ENCODE peak calls at places on chromosomes 16 and 17, in six cellular contexts. H is AG10803; Q is BJ; P is prostate gland; C is effector memory CD4-positive, alpha-beta T cell; L is hepatocyte. F is an unnamed sample.

GRCh38 chr17:51427259-51428255 is 167.2 kb downstream of the UTP18 start:
- DNase-seq in C (peak), Q (no peak), H (no peak), L (no peak), P (no peak), F (no peak)

GRCh38 chr16:74503412-74503811 is 82.1 kb upstream of the CLEC18B start:
- DNase-seq in L (no peak), H (no peak), Q (no peak), P (no peak), C (no peak), F (no peak)

GRCh38 chr16:23840310-23840709 is 4.5 kb downstream of the PRKCB start:
- DNase-seq in C (no peak), L (no peak), P (no peak), H (no peak), Q (no peak), F (no peak)

GRCh38 chr17:13626703-13627102 is 25.0 kb upstream of the HS3ST3A1 start:
- DNase-seq in H (peak), L (no peak), Q (peak), P (no peak), C (no peak), F (peak)

GRCh38 chr16:15486661-15487060 is 52.3 kb downstream of the BMERB1 start:
- DNase-seq in L (no peak), C (no peak), Q (no peak), P (no peak), H (no peak), F (no peak)

GRCh38 chr17:5619088-5619740 is 34.9 kb upstream of the NLRP1 start:
- DNase-seq in H (no peak), L (no peak), Q (no peak), C (no peak), P (no peak), F (no peak)

GRCh38 chr16:21156767-21157467 is 1.6 kb upstream of the LDAF1 start:
- DNase-seq in Q (no peak), H (peak), C (no peak), P (peak), L (peak), F (no peak)

GRCh38 chr17:80168371-80168770 is 1.5 kb upstream of the CARD14 start:
- DNase-seq in P (no peak), L (peak), C (no peak), H (no peak), Q (no peak), F (no peak)

GRCh38 chr17:82898976-82899514 is 59.2 kb upstream of the ZNF750 start:
- DNase-seq in Q (no peak), P (no peak), H (no peak), L (no peak), C (no peak), F (no peak)

GRCh38 chr17:27352481-27353460 is 58.9 kb downstream of the WSB1 start:
- DNase-seq in L (no peak), H (no peak), C (no peak), P (no peak), Q (no peak), F (no peak)

DNA sequence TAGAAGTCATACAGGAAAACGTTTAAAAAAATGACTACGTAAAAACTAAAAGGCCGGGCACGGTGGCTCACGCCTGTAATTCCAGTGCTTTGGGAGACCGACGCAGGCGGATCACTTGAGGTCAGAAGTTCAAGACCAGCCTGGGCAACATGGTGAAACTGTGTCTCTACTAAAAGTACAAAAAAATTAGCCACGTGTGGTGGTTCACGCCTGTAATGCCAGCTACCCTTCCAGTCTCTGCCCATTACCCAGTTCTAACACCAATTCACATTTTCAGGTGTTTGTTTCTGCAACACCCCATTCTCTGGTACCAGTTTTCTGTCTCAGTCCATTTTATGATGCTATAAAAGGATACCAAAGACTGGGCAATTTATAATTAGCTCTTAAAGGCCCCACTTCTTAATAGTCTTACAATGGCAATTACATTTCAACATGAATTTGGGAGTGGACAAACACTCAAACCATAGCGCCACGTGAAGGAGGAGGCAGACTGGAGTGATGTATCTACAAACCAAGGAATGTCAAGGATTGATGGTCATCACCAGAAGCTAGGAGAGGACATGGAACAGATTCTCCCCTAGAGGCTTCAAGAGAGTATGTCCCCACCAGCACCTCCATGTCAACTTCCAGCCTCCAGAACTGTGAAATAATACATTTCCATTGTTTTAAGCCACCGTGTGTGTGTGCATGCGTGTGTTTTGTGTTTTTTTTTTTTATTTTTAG is 791 bp upstream of the C17orf75 start:
- DNase-seq in L (no peak), C (no peak), H (no peak), Q (no peak), P (no peak), F (no peak)
- H3K4me3 ChIP-seq in L (peak), C (no peak), H (peak), Q (peak), P (peak), F (no peak)

GRCh38 chr16:67594956-67595355 is 32.6 kb downstream of the CTCF start:
- DNase-seq in C (no peak), P (no peak), L (peak), H (peak), Q (no peak), F (no peak)
- H3K4me3 ChIP-seq in C (no peak), P (no peak), L (no peak), H (no peak), Q (no peak), F (no peak)

DNA sequence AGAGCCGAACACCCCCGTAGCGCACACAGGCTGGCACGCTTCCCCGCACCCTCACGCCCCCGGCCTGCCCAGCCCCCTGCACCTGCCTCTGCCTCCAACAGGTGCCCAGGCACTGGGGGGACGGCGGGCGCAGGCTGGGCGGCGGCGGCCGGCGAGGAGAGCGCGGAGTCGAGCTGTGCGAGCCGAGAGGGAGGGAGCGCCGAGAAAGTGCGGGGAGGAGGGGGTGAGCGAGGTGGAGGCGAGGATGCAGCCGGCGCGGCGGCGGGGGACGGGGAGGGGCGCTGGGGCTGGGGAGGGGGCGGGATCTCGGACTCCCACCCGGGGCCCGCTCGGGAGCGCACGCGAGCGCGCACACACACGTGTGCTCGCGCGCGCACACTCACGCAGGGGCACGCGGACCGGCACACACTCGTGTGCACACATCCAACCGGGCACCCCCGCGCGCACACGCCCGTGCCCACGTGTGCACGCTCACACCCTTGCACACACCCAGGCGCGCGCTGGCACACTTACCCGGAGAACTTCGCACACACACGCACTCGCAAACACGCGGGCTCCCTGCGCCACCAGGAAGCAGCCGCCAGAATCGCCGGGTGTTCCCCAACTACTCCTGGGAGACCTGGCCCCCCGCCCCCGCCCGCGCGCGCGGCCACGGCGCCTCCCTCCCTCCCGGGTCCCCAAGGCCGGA is at the start of gene DOC2A:
- DNase-seq in P (no peak), C (no peak), H (no peak), L (peak), Q (no peak), F (no peak)
- H3K4me3 ChIP-seq in P (peak), C (peak), H (peak), L (peak), Q (peak), F (peak)

GRCh38 chr16:67155305-67156145 is 4.2 kb downstream of the TRADD start:
- DNase-seq in P (peak), C (peak), Q (no peak), H (peak), L (peak), F (peak)
- H3K4me3 ChIP-seq in P (no peak), C (peak), Q (no peak), H (peak), L (no peak), F (peak)

DNA sequence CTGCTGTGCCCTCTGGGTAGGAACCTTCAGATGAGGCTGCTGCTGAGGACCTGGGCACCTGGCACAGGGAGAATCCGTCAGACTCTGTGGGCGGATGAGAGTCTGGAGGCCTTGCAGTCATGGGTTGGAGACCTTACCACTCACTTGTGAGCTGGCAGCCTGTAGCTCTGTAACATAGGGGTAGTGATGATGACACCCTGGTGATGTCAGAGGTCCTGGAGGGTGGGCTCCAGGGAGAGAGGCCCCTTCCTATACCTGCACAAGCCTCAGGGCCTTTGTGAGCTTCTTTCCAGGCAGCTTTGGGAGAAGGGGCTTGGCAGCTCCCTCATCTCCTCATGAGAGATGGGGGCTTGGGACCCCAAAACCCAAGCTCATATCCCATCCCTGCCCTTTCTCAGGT is 1.6 kb downstream of the MIEF2 start:
- DNase-seq in C (no peak), P (no peak), Q (no peak), L (no peak), H (no peak), F (no peak)
- H3K4me3 ChIP-seq in C (no peak), P (no peak), Q (no peak), L (no peak), H (no peak), F (no peak)

DNA sequence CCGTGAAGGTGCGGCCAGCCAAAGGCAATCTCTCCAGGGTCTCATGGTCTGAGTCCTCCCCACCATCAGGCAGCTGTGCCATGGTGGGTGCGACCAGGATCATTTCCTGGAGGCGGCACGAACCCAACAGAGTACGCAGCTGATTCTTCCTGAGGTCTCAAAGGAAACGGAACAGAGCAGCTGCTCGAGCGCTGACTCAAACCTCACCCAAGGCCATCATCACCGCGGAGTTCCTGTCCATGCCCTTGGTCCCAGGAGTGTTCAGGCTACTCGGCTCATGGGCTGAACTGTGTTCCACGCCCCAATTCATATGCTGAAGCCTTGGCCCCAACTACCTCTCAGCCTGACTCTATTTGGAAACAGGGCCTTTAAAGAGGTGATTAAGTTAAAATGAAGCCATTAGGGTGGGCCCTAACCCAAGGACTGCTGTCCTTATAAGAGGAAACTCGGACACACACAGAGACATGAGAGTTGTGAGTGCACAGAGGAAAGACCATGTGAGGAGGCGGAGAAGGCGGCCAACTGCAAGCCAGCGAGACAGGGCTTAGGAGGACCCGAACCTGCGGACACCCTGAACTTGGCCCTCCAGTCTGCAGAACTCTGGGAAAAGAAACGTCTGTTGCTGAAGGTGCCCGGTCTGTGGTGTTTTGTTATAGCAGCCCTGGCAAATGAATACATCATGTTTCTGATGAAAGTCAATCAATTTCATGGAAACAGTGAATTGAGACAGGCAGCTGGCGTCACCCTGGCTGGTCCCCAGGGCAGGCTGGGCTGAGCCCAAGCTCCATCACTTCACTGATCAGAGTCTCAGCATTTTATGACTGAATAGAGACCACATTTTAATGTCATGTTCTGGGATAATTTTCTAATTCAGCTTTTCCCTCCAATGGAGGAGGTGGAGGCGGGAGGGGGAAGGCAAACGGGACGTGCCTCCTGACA is 13.7 kb downstream of the MXRA7 start:
- DNase-seq in H (no peak), Q (no peak), P (no peak), L (no peak), C (no peak), F (no peak)
- H3K4me3 ChIP-seq in H (no peak), Q (no peak), P (no peak), L (no peak), C (no peak), F (no peak)

DNA sequence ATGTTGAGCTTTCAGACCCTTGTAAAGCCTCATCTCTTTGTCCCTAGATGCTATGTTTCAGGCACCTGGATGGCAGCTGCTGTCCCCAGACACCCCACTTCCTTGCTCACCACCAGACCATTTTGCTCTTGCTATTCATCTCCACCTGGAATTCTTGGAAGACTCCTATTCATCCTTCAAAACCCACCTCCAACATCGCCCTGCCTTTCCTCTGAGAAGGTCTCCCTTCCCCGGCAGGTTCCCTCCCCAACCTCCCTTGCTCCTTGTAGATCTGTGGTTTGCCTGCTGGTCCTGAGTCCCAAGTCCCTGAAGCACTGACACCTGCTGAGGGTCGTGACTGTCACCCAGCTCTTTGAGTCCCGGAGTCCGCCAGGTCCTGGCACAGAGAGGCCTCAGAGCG is 9.9 kb downstream of the ZNF469 start:
- DNase-seq in P (no peak), H (no peak), L (no peak), C (no peak), Q (no peak), F (no peak)
- H3K4me3 ChIP-seq in P (no peak), H (no peak), L (no peak), C (no peak), Q (no peak), F (no peak)

DNA sequence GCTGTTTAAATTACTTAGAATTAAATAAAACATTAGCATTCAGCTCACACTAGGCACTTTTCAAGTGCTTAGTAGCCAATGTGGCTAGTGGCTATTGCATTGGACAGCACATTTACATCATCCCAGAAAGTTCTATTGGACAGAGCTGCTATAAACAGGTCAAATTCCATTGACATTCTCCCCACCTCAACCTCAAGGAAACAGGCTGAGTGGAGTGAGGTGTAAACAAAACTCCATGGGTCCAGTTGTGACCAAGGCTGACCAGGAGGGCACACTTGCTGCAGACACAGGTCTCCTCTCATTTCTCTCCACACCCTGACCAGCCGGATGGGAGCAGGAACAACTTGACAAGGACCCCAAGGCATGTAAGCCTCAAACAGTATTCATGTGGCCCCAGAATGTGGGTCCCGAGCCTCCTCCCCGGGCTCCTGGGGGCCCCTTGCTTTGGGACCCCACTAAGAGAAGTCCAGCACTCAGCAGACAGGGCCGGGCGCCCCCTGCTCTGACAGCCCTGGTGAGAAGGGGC is 504 bp downstream of the C17orf113 start:
- DNase-seq in Q (no peak), P (no peak), L (no peak), H (no peak), C (no peak), F (no peak)
- H3K4me3 ChIP-seq in Q (peak), P (peak), L (peak), H (peak), C (peak), F (peak)

DNA sequence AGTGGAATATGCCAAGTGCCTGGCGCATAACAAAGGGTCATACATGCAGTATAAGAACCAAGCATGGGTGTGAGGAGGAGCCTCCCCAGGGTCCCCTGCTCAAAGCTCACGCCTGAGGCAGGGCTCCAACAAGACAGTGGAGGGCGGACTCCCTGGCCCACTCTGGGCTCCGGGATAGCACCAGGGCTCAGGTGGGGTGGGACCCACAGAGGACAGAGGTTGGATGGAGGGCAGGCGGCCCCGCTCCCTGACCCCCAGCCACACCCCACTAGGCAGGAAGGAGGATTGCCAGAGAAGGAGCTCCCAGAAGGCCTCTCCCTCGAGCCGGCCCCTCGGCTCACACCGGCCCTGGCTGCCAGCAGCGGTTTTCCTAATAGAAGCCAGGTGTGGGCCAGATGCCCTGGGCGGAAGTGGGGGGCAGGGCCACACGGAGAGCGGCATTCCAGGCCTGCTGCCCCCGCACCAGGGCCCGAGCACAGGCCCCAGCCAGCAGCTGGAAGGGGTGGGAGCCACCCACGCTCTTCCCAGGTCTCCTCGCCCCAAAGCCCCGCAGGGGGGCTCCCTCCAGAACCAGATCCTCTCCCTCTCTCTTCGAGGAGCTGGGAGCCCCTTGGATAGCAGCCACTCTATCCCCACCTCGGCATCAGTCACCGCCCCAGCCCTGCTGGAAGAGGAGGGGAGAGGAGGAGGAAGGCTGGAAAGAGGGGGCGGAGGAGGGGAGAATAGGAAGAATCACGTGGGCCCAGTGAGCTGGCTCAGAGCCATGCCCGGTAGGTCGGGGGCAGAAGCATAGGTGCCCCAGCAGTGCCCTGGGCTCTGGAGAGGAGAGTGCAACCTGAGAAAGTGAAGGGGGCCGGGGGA is 21.0 kb downstream of the VASN start:
- DNase-seq in L (peak), H (peak), P (no peak), Q (no peak), C (no peak), F (peak)
- H3K4me3 ChIP-seq in L (no peak), H (no peak), P (no peak), Q (no peak), C (no peak), F (no peak)

GRCh38 chr17:64706224-64707076 is 44.3 kb upstream of the SMURF2 start:
- DNase-seq in Q (no peak), P (peak), C (no peak), H (no peak), L (peak), F (no peak)
- H3K4me3 ChIP-seq in Q (no peak), P (no peak), C (no peak), H (no peak), L (no peak), F (peak)

F was measured in AG04450.